ENCODE peak calls at places on chromosomes 3 and 15, in eight cellular contexts. One of them, this sample, is unnamed.
A peak's percentile ranks its signal among the peaks of the same experiment; 100 is the strongest.

GRCh38 chr15:62658498-62658897 is 384.0 kb upstream of the TPM1 start:
- DNase-seq in GM12864: peak; percentile 18
- DNase-seq in astrocyte of the spinal cord: no peak
- DNase-seq in lung: no peak
- DNase-seq in upper lobe of right lung: no peak
- DNase-seq in effector memory CD4-positive, alpha-beta T cell: no peak
- DNase-seq in vagina: no peak
- DNase-seq in AG04450: no peak
- DNase-seq in this sample: no peak

GRCh38 chr3:32817561-32818430 is at the start of gene TRIM71:
- DNase-seq in astrocyte of the spinal cord: peak; percentile 22
- DNase-seq in effector memory CD4-positive, alpha-beta T cell: no peak
- DNase-seq in vagina: no peak
- DNase-seq in AG04450: no peak
- DNase-seq in GM12864: no peak
- DNase-seq in lung: no peak
- DNase-seq in upper lobe of right lung: peak; percentile 75
- DNase-seq in this sample: no peak

GRCh38 chr3:197554196-197554561 is 1.6 kb downstream of the BDH1 start:
- DNase-seq in effector memory CD4-positive, alpha-beta T cell: no peak
- DNase-seq in GM12864: no peak
- DNase-seq in astrocyte of the spinal cord: no peak
- DNase-seq in AG04450: no peak
- DNase-seq in lung: no peak
- DNase-seq in upper lobe of right lung: no peak
- DNase-seq in vagina: no peak
- DNase-seq in this sample: no peak

GRCh38 chr15:48406240-48406891 is 75.1 kb downstream of the DUT start:
- DNase-seq in AG04450: no peak
- DNase-seq in effector memory CD4-positive, alpha-beta T cell: no peak
- DNase-seq in GM12864: no peak
- DNase-seq in lung: no peak
- DNase-seq in upper lobe of right lung: no peak
- DNase-seq in vagina: peak; percentile 83
- DNase-seq in astrocyte of the spinal cord: no peak
- DNase-seq in this sample: no peak

GRCh38 chr3:27729325-27729724 is 7.2 kb upstream of the EOMES start:
- DNase-seq in effector memory CD4-positive, alpha-beta T cell: no peak
- DNase-seq in upper lobe of right lung: no peak
- DNase-seq in vagina: no peak
- DNase-seq in AG04450: no peak
- DNase-seq in GM12864: no peak
- DNase-seq in astrocyte of the spinal cord: no peak
- DNase-seq in lung: no peak
- DNase-seq in this sample: no peak

GRCh38 chr15:78069630-78070029 is 7.9 kb downstream of the TBC1D2B start:
- DNase-seq in lung: no peak
- DNase-seq in effector memory CD4-positive, alpha-beta T cell: no peak
- DNase-seq in GM12864: no peak
- DNase-seq in AG04450: no peak
- DNase-seq in astrocyte of the spinal cord: no peak
- DNase-seq in upper lobe of right lung: no peak
- DNase-seq in vagina: no peak
- DNase-seq in this sample: no peak

GRCh38 chr3:158105124-158105709 is 1.0 kb downstream of the SHOX2 start:
- DNase-seq in lung: no peak
- DNase-seq in effector memory CD4-positive, alpha-beta T cell: no peak
- DNase-seq in vagina: no peak
- DNase-seq in upper lobe of right lung: peak; percentile 58
- DNase-seq in AG04450: no peak
- DNase-seq in astrocyte of the spinal cord: no peak
- DNase-seq in GM12864: no peak
- DNase-seq in this sample: no peak

GRCh38 chr3:119375510-119375909 is 81.3 kb downstream of the ARHGAP31 start:
- DNase-seq in vagina: no peak
- DNase-seq in lung: no peak
- DNase-seq in AG04450: no peak
- DNase-seq in upper lobe of right lung: no peak
- DNase-seq in GM12864: no peak
- DNase-seq in effector memory CD4-positive, alpha-beta T cell: no peak
- DNase-seq in astrocyte of the spinal cord: no peak
- DNase-seq in this sample: no peak

GRCh38 chr3:178845446-178846118 is 226.0 kb downstream of the ZMAT3 start:
- DNase-seq in effector memory CD4-positive, alpha-beta T cell: no peak
- DNase-seq in AG04450: no peak
- DNase-seq in vagina: no peak
- DNase-seq in lung: no peak
- DNase-seq in GM12864: no peak
- DNase-seq in astrocyte of the spinal cord: peak; percentile 88
- DNase-seq in upper lobe of right lung: no peak
- DNase-seq in this sample: no peak

GRCh38 chr3:125381743-125382142 is 6.6 kb upstream of the ZNF148 start:
- DNase-seq in vagina: no peak
- DNase-seq in astrocyte of the spinal cord: peak; percentile 37
- DNase-seq in upper lobe of right lung: no peak
- DNase-seq in AG04450: no peak
- DNase-seq in GM12864: peak; percentile 43
- DNase-seq in effector memory CD4-positive, alpha-beta T cell: no peak
- DNase-seq in lung: no peak
- DNase-seq in this sample: peak; percentile 26

GRCh38 chr3:116905805-116906204 is 196.2 kb downstream of the TUSC7 start:
- DNase-seq in GM12864: no peak
- DNase-seq in effector memory CD4-positive, alpha-beta T cell: no peak
- DNase-seq in AG04450: no peak
- DNase-seq in upper lobe of right lung: no peak
- DNase-seq in lung: no peak
- DNase-seq in astrocyte of the spinal cord: no peak
- DNase-seq in vagina: no peak
- DNase-seq in this sample: no peak

GRCh38 chr3:87167634-87168456 is 59.3 kb upstream of the CHMP2B start:
- DNase-seq in lung: no peak
- DNase-seq in upper lobe of right lung: no peak
- DNase-seq in effector memory CD4-positive, alpha-beta T cell: no peak
- DNase-seq in astrocyte of the spinal cord: peak; percentile 66
- DNase-seq in GM12864: peak; percentile 10
- DNase-seq in AG04450: no peak
- DNase-seq in vagina: no peak
- DNase-seq in this sample: peak; percentile 47

GRCh38 chr3:39211332-39212130 is 19.1 kb upstream of the XIRP1 start:
- DNase-seq in effector memory CD4-positive, alpha-beta T cell: no peak
- DNase-seq in upper lobe of right lung: no peak
- DNase-seq in GM12864: no peak
- DNase-seq in lung: no peak
- DNase-seq in AG04450: no peak
- DNase-seq in vagina: no peak
- DNase-seq in astrocyte of the spinal cord: no peak
- DNase-seq in this sample: no peak

GRCh38 chr3:154552338-154552737 is 122.3 kb upstream of the GPR149 start:
- DNase-seq in AG04450: no peak
- DNase-seq in astrocyte of the spinal cord: no peak
- DNase-seq in lung: no peak
- DNase-seq in vagina: no peak
- DNase-seq in upper lobe of right lung: no peak
- DNase-seq in effector memory CD4-positive, alpha-beta T cell: no peak
- DNase-seq in GM12864: no peak
- DNase-seq in this sample: no peak

GRCh38 chr3:187669675-187670504 is at the start of gene SST:
- DNase-seq in upper lobe of right lung: peak; percentile 68
- DNase-seq in GM12864: no peak
- DNase-seq in effector memory CD4-positive, alpha-beta T cell: no peak
- DNase-seq in astrocyte of the spinal cord: peak; percentile 56
- DNase-seq in lung: peak; percentile 33
- DNase-seq in vagina: no peak
- DNase-seq in AG04450: no peak
- DNase-seq in this sample: peak; percentile 32

DNA sequence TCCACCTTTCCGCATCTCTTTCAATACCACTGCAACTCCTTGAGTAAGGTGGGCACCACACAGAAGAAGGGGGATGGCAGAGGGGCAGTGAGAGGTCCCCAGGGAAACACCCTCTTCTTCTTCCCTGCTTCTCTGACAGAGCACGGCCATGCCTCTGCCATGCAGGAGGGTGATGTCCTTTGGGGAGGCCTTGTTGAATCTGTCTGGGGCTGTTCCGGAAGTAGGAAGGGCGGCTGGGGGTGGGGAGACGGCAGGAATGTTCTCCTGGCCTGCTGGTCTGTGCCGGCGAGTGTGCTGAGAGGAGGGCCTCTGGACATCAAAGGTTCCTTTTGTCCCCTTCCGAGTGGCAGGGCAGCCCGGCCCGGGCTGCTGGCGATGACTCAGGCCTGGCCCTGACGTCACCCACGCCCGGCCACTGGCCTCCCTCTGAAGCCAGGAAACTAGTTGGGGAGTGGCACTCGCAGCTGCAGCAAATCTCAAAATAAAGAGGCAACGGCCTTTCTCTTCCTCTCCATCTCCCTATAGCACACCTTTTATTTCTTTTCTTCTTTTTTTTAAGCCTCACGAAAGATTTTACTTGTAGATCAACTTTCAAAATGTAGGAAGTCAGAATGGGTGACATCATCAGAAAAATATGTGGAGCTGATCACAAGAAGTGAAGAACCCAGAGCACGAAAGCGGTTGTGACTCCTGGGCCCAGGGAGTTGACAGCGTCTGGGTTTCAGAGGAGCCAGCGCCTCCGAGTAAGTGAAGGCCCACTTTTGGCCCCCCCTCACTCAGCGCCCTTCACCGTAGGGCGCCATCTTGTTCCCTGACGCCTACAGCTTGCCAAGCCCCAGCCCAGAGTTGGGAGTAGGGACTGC is at the start of gene ZBTB38:
- DNase-seq in AG04450: peak; percentile 87
- DNase-seq in effector memory CD4-positive, alpha-beta T cell: no peak
- DNase-seq in astrocyte of the spinal cord: peak; percentile 97
- DNase-seq in upper lobe of right lung: peak; percentile 95
- DNase-seq in lung: peak; percentile 93
- DNase-seq in GM12864: no peak
- DNase-seq in vagina: peak; percentile 93
- DNase-seq in this sample: peak; percentile 88
- H3K4me3 ChIP-seq in AG04450: peak within 1 kb of the TSS; percentile 51
- H3K4me3 ChIP-seq in effector memory CD4-positive, alpha-beta T cell: no peak within 1 kb of the TSS
- H3K4me3 ChIP-seq in astrocyte of the spinal cord: peak within 1 kb of the TSS; percentile 37
- H3K4me3 ChIP-seq in upper lobe of right lung: peak within 1 kb of the TSS; percentile 42
- H3K4me3 ChIP-seq in lung: peak within 1 kb of the TSS; percentile 12
- H3K4me3 ChIP-seq in GM12864: peak within 1 kb of the TSS; percentile 42
- H3K4me3 ChIP-seq in vagina: peak within 1 kb of the TSS; percentile 12
- H3K4me3 ChIP-seq in this sample: peak within 1 kb of the TSS; percentile 35

GRCh38 chr3:50602675-50603191 is 8.8 kb downstream of the CISH start:
- DNase-seq in lung: no peak
- DNase-seq in GM12864: no peak
- DNase-seq in upper lobe of right lung: no peak
- DNase-seq in effector memory CD4-positive, alpha-beta T cell: no peak
- DNase-seq in vagina: no peak
- DNase-seq in astrocyte of the spinal cord: no peak
- DNase-seq in AG04450: no peak
- DNase-seq in this sample: no peak
- H3K4me3 ChIP-seq in lung: no peak overlapping the region
- H3K4me3 ChIP-seq in GM12864: no peak overlapping the region
- H3K4me3 ChIP-seq in upper lobe of right lung: no peak overlapping the region
- H3K4me3 ChIP-seq in effector memory CD4-positive, alpha-beta T cell: peak overlapping the region; percentile 3
- H3K4me3 ChIP-seq in vagina: no peak overlapping the region
- H3K4me3 ChIP-seq in astrocyte of the spinal cord: no peak overlapping the region
- H3K4me3 ChIP-seq in AG04450: no peak overlapping the region
- H3K4me3 ChIP-seq in this sample: no peak overlapping the region

GRCh38 chr3:4866841-4867240 is 112.4 kb upstream of the BHLHE40 start:
- DNase-seq in effector memory CD4-positive, alpha-beta T cell: no peak
- DNase-seq in AG04450: no peak
- DNase-seq in astrocyte of the spinal cord: peak; percentile 22
- DNase-seq in vagina: no peak
- DNase-seq in upper lobe of right lung: no peak
- DNase-seq in lung: no peak
- DNase-seq in GM12864: no peak
- DNase-seq in this sample: peak; percentile 51
- H3K4me3 ChIP-seq in effector memory CD4-positive, alpha-beta T cell: peak overlapping the region; percentile 51
- H3K4me3 ChIP-seq in AG04450: no peak overlapping the region
- H3K4me3 ChIP-seq in astrocyte of the spinal cord: no peak overlapping the region
- H3K4me3 ChIP-seq in vagina: no peak overlapping the region
- H3K4me3 ChIP-seq in upper lobe of right lung: peak overlapping the region; percentile 9
- H3K4me3 ChIP-seq in lung: no peak overlapping the region
- H3K4me3 ChIP-seq in GM12864: no peak overlapping the region
- H3K4me3 ChIP-seq in this sample: no peak overlapping the region

GRCh38 chr3:101828289-101828688 is 21.0 kb upstream of the NFKBIZ start:
- DNase-seq in lung: no peak
- DNase-seq in vagina: no peak
- DNase-seq in GM12864: no peak
- DNase-seq in astrocyte of the spinal cord: no peak
- DNase-seq in effector memory CD4-positive, alpha-beta T cell: no peak
- DNase-seq in AG04450: no peak
- DNase-seq in upper lobe of right lung: no peak
- DNase-seq in this sample: no peak

GRCh38 chr3:101829878-101830277 is 19.4 kb upstream of the NFKBIZ start:
- DNase-seq in lung: no peak
- DNase-seq in AG04450: no peak
- DNase-seq in GM12864: no peak
- DNase-seq in vagina: no peak
- DNase-seq in effector memory CD4-positive, alpha-beta T cell: no peak
- DNase-seq in upper lobe of right lung: no peak
- DNase-seq in astrocyte of the spinal cord: no peak
- DNase-seq in this sample: no peak

GRCh38 chr3:101825904-101826445 is 23.3 kb upstream of the NFKBIZ start:
- DNase-seq in astrocyte of the spinal cord: peak; percentile 31
- DNase-seq in vagina: no peak
- DNase-seq in AG04450: no peak
- DNase-seq in upper lobe of right lung: no peak
- DNase-seq in lung: no peak
- DNase-seq in GM12864: no peak
- DNase-seq in effector memory CD4-positive, alpha-beta T cell: no peak
- DNase-seq in this sample: no peak

GRCh38 chr3:101827211-101828174 is 21.8 kb upstream of the NFKBIZ start:
- DNase-seq in lung: peak; percentile 80
- DNase-seq in astrocyte of the spinal cord: peak; percentile 81
- DNase-seq in upper lobe of right lung: peak; percentile 86
- DNase-seq in AG04450: no peak
- DNase-seq in GM12864: peak; percentile 94
- DNase-seq in effector memory CD4-positive, alpha-beta T cell: peak; percentile 72
- DNase-seq in vagina: no peak
- DNase-seq in this sample: peak; percentile 39

DNA sequence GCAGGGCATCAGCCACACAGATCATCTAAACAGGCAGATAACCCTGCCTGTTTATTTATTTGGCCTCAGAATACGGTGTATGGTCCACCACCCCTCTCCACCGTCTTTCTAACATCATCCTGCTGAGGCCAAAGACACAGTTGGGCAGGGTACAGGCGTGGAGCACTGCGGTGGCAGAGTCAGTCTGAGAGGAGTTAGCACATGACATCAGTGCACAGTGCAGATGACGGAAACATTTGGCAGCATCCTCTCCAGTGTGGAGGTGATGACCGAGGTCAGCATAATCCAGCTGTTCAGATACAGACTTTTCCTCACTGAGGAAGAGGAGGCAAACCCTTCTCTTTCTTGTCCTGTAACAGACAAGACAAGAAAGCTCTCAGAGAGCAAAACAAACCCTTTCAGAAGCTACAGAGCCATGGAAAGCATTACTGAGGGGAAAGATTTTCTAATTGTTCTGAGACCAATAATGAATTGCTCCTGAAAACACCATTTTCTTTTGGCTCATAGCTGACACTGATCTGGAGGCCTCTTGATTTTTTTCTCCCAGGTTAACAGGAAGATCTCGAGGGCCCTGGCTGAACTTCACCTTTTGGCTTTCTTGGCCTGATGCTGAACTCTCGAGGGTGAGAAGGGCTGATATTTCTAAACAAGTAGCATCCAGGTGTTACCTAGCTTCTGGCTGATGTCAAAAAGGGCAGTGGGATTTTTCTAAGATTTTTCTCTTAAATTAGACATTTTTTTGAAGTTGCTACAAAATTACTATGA is 20.1 kb upstream of the NFKBIZ start:
- DNase-seq in lung: peak; percentile 42
- DNase-seq in vagina: no peak
- DNase-seq in AG04450: no peak
- DNase-seq in astrocyte of the spinal cord: peak; percentile 49
- DNase-seq in effector memory CD4-positive, alpha-beta T cell: peak; percentile 29
- DNase-seq in GM12864: no peak
- DNase-seq in upper lobe of right lung: no peak
- DNase-seq in this sample: peak; percentile 52
- H3K4me3 ChIP-seq in lung: no peak overlapping the region
- H3K4me3 ChIP-seq in vagina: peak overlapping the region; percentile 61
- H3K4me3 ChIP-seq in AG04450: peak overlapping the region; percentile 67
- H3K4me3 ChIP-seq in astrocyte of the spinal cord: peak overlapping the region; percentile 14
- H3K4me3 ChIP-seq in effector memory CD4-positive, alpha-beta T cell: peak overlapping the region; percentile 61
- H3K4me3 ChIP-seq in GM12864: peak overlapping the region; percentile 71
- H3K4me3 ChIP-seq in upper lobe of right lung: peak overlapping the region; percentile 58
- H3K4me3 ChIP-seq in this sample: peak overlapping the region; percentile 50